ENCODE peak calls at places on chromosomes 5 and 9, in six cellular contexts. F is stimulated activated naive CD8-positive, alpha-beta T cell treated with anti-CD3 and anti-CD28 coated beads, Interleukin-15, Interleukin-2, amounts not matched to agents 100 U/mL and 50 U/mL, for 24 hours; U is EH; E is CD4-positive, alpha-beta T cell; T is NCI-H1092; C is activated CD8-positive, alpha-beta T cell treated with anti-CD3 and anti-CD28 coated beads, Interleukin-2, amount 10 ng/mL, durations not matched to agents 7 days and 5 days. A is an unnamed sample.
A peak's percentile ranks its signal among the peaks of the same experiment; 100 is the strongest.

GRCh38 chr9:69758001-69758730 is 1.6 kb downstream of the PTAR1 start:
- DNase-seq in F (no peak), U (peak; percentile 64), E (no peak), T (peak; percentile 8), C (no peak), A (peak; percentile 22)

GRCh38 chr9:93603906-93604326 is 27.5 kb downstream of the PHF2 start:
- DNase-seq in F (no peak), U (no peak), E (no peak), T (no peak), C (no peak), A (no peak)

GRCh38 chr5:9059920-9060691 is 485.8 kb downstream of the SEMA5A start:
- DNase-seq in F (no peak), U (peak; percentile 99), E (no peak), T (no peak), C (no peak), A (peak; percentile 96)

GRCh38 chr5:141649972-141650371 is 1.2 kb downstream of the FCHSD1 start:
- DNase-seq in F (no peak), U (no peak), E (no peak), T (no peak), C (no peak), A (no peak)

GRCh38 chr9:27247756-27248155 is 49.2 kb downstream of the EQTN start:
- DNase-seq in F (peak; percentile 19), U (peak; percentile 44), E (no peak), T (peak; percentile 14), C (peak; percentile 28), A (peak; percentile 67)

GRCh38 chr9:18985996-18986395 is 47.0 kb downstream of the SAXO1 start:
- DNase-seq in F (no peak), U (no peak), E (no peak), T (no peak), C (no peak), A (no peak)

GRCh38 chr5:163894645-163895044 is 389.2 kb downstream of the MAT2B start:
- DNase-seq in F (no peak), U (peak; percentile 27), E (no peak), T (no peak), C (no peak), A (peak; percentile 58)

GRCh38 chr5:173324115-173325001 is 3.9 kb downstream of the STC2 start:
- DNase-seq in F (no peak), U (peak; percentile 85), E (no peak), T (peak; percentile 78), C (no peak), A (no peak)

GRCh38 chr5:142478116-142478515 is 153.3 kb upstream of the SPRY4 start:
- DNase-seq in F (no peak), U (no peak), E (no peak), T (no peak), C (no peak), A (no peak)

GRCh38 chr9:137277329-137278041 is at the start of gene TOR4A:
- DNase-seq in F (peak; percentile 68), U (peak; percentile 91), E (no peak), T (no peak), C (peak; percentile 69), A (no peak)

GRCh38 chr9:124137944-124138335 is 119.8 kb upstream of the NEK6 start:
- DNase-seq in F (no peak), U (no peak), E (no peak), T (no peak), C (no peak), A (no peak)

GRCh38 chr5:86337667-86338460 is 279.9 kb upstream of the COX7C start:
- DNase-seq in F (no peak), U (no peak), E (no peak), T (no peak), C (no peak), A (no peak)

GRCh38 chr9:100072805-100073204 is 26.0 kb downstream of the ERP44 start:
- DNase-seq in F (no peak), U (no peak), E (no peak), T (no peak), C (no peak), A (peak; percentile 28)

GRCh38 chr5:94433393-94434149 is 184.8 kb downstream of the KIAA0825 start:
- DNase-seq in F (no peak), U (peak; percentile 54), E (no peak), T (no peak), C (no peak), A (peak; percentile 19)

GRCh38 chr9:76761448-76761847 is 2.8 kb upstream of the PCA3 start:
- DNase-seq in F (no peak), U (peak; percentile 11), E (no peak), T (no peak), C (no peak), A (peak; percentile 9)

GRCh38 chr5:55231476-55232193 is 1.8 kb downstream of the CCNO start:
- DNase-seq in F (peak; percentile 30), U (peak; percentile 30), E (no peak), T (no peak), C (peak; percentile 30), A (no peak)

GRCh38 chr5:69295088-69295754 is 37.4 kb downstream of the CCDC125 start:
- DNase-seq in F (no peak), U (peak; percentile 50), E (no peak), T (no peak), C (no peak), A (peak; percentile 68)

GRCh38 chr5:114101153-114101552 is 260.7 kb upstream of the KCNN2 start:
- DNase-seq in F (no peak), U (peak; percentile 76), E (no peak), T (no peak), C (no peak), A (peak; percentile 46)

GRCh38 chr9:27633754-27634153 is 60.5 kb upstream of the C9orf72 start:
- DNase-seq in F (no peak), U (no peak), E (no peak), T (no peak), C (no peak), A (no peak)

GRCh38 chr5:159449925-159450324 is 119.6 kb upstream of the IL12B start:
- DNase-seq in F (no peak), U (peak; percentile 24), E (no peak), T (no peak), C (no peak), A (peak; percentile 83)